ENCODE peak calls at places on chromosomes 13 and 19, in four cellular contexts. Y is WTC11, F is HepG2, G is GM12878. U is an unnamed sample.

GRCh38 chr19:19451429-19452240 is 46.2 kb downstream of the GATAD2A start:
- DNase-seq in Y (no peak), F (no peak), G (peak; percentile 68), U (no peak)

GRCh38 chr19:17716309-17716929 is 2.9 kb upstream of the MAP1S start:
- DNase-seq in Y (no peak), F (peak; percentile 9), G (no peak), U (peak; percentile 8)

GRCh38 chr19:29515706-29516357 is 10.0 kb upstream of the VSTM2B start:
- DNase-seq in Y (no peak), F (no peak), G (no peak), U (no peak)

GRCh38 chr13:99895999-99896695 is 75.4 kb downstream of the ZIC5 start:
- DNase-seq in Y (peak; percentile 52), F (no peak), G (no peak), U (no peak)

GRCh38 chr19:10815007-10815531 is 20.9 kb downstream of the TMED1 start:
- DNase-seq in Y (no peak), F (no peak), G (no peak), U (no peak)

GRCh38 chr13:79309690-79310089 is 96.4 kb downstream of the RBM26 start:
- DNase-seq in Y (no peak), F (no peak), G (no peak), U (no peak)

GRCh38 chr13:93344048-93344447 is 117.4 kb downstream of the GPC6 start:
- DNase-seq in Y (no peak), F (peak; percentile 54), G (no peak), U (no peak)

GRCh38 chr13:48477191-48477855 is 55.6 kb downstream of the RCBTB2 start:
- DNase-seq in Y (no peak), F (no peak), G (no peak), U (no peak)

GRCh38 chr13:77384999-77385398 is 58.1 kb upstream of the MYCBP2 start:
- DNase-seq in Y (no peak), F (no peak), G (no peak), U (no peak)

GRCh38 chr13:35349673-35350278 is 126.7 kb downstream of the MAB21L1 start:
- DNase-seq in Y (no peak), F (peak; percentile 92), G (peak; percentile 52), U (no peak)

GRCh38 chr19:29969891-29970290 is 27.9 kb downstream of the URI1 start:
- DNase-seq in Y (no peak), F (no peak), G (no peak), U (no peak)

GRCh38 chr13:34620073-34620858 is 321.8 kb upstream of the NBEA start:
- DNase-seq in Y (no peak), F (no peak), G (no peak), U (no peak)

GRCh38 chr19:33207040-33207620 is 13.0 kb downstream of the LRP3 start:
- DNase-seq in Y (no peak), F (no peak), G (no peak), U (no peak)

GRCh38 chr13:112943309-112944125 is 25.5 kb upstream of the MCF2L start:
- DNase-seq in Y (peak; percentile 65), F (no peak), G (no peak), U (no peak)

GRCh38 chr13:33281951-33282595 is 3.5 kb downstream of the STARD13 start:
- DNase-seq in Y (no peak), F (no peak), G (no peak), U (no peak)

GRCh38 chr19:58056861-58057260 is 2.2 kb upstream of the ZNF135 start:
- DNase-seq in Y (no peak), F (no peak), G (no peak), U (no peak)

GRCh38 chr19:40246292-40247073 is 20.0 kb upstream of the CCNP start:
- DNase-seq in Y (no peak), F (no peak), G (no peak), U (no peak)

DNA sequence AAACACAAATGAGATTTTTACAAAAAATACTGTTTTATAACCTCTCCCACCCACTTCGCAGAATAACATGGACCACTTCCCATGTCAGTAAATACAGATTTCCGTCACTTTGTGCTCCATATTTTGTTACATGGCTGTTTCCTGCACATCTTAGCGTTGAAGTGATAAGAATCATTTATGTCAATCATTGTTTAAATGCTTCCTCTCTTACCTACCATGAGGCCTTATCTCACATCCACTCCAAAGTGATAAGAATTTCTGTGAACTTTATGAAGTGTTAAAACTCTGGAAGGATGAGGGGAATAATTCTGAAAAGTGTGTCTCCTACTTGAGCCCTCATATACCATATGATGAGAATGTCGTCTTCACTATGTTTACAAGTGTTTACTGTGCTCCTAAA is 36.6 kb upstream of the IL17D start:
- DNase-seq in Y (no peak), F (no peak), G (no peak), U (no peak)
- TF ChIP-seq CBFB in Y (no peak), F (no peak), G (no peak), U (no peak)

GRCh38 chr19:44574201-44574950 is 39.0 kb upstream of the IGSF23 start:
- DNase-seq in Y (no peak), F (no peak), G (no peak), U (no peak)

GRCh38 chr19:44575116-44575700 is 38.2 kb upstream of the IGSF23 start:
- DNase-seq in Y (no peak), F (no peak), G (no peak), U (no peak)

GRCh38 chr19:44577566-44577874 is 35.8 kb upstream of the IGSF23 start:
- DNase-seq in Y (no peak), F (no peak), G (no peak), U (no peak)

GRCh38 chr19:44579663-44580365 is 33.5 kb upstream of the IGSF23 start:
- DNase-seq in Y (no peak), F (no peak), G (no peak), U (no peak)

GRCh38 chr19:44576843-44577565 is 36.4 kb upstream of the IGSF23 start:
- DNase-seq in Y (peak; percentile 64), F (peak; percentile 65), G (no peak), U (peak; percentile 66)
- TF ChIP-seq CBFB in Y (no peak), F (no peak), G (no peak), U (no peak)

GRCh38 chr19:53947624-53948023 is 15.1 kb upstream of the CACNG8 start:
- DNase-seq in Y (no peak), F (peak; percentile 21), G (no peak), U (peak; percentile 48)
- TF ChIP-seq CBFB in Y (no peak), F (no peak), G (no peak), U (no peak)

GRCh38 chr19:49801966-49802661 is 11.0 kb downstream of the FUZ start:
- DNase-seq in Y (peak; percentile 83), F (no peak), G (no peak), U (peak; percentile 75)
- TF ChIP-seq CBFB in Y (no peak), F (no peak), G (no peak), U (no peak)

DNA sequence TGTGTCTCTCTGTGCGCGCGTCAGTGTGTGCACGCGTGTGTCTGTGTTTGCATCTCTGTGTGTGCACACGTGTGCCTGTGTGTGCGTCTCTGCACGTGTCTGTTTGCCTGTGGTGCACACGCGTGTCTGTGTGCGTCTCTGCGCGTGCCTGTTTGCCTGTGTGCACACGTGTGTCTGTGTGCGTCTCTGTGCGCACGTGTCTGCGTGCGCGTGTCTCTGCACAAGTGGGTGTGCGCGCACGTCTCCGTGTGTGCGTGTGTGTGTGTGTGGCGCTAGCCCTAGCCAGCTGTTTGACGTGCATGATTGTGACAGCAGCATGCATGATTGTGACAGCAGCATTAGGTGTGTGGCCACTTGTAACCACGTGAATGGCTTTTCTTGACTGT is 31.1 kb downstream of the ZNF146 start:
- DNase-seq in Y (no peak), F (no peak), G (no peak), U (no peak)
- TF ChIP-seq CBFB in Y (no peak), F (no peak), G (no peak), U (no peak)

GRCh38 chr19:15671237-15671636 is 1.6 kb upstream of the CYP4F12 start:
- DNase-seq in Y (no peak), F (no peak), G (no peak), U (no peak)

GRCh38 chr19:15675560-15675959 is 2.7 kb downstream of the CYP4F12 start:
- DNase-seq in Y (no peak), F (no peak), G (no peak), U (no peak)

GRCh38 chr19:15673176-15673654 is 328 bp downstream of the CYP4F12 start:
- DNase-seq in Y (no peak), F (peak; percentile 90), G (no peak), U (no peak)

GRCh38 chr19:15671891-15672579 is 852 bp upstream of the CYP4F12 start:
- DNase-seq in Y (no peak), F (no peak), G (no peak), U (no peak)

DNA sequence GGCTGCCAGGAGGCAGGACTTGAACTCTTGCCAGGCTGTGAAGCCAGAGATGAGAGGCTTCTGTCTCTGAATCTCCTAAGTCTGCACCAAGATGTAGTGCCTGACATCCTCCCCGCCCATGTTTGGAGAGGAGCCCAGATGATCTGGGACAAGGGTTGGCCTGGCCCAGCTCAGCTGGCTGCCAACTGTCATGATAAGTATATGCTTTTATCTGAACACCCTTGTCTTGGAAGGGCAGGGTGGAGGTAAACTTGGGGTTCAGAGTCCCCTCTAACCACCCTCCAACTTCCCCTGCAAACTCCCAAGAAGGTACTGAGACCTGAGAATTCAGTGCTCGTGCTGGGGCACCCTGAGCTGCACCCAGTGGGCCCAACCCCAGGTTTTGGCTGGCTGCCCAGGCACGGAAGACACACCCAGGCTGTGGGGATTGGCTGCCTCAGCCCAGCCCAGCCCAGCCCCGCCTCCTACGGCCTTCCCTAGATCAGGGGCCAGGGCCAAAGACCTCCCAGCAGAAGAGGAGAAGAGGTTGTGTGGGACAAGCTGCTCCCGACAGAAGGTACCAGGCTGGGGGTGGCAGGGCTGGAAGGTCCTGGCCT is at the start of gene CYP4F12:
- DNase-seq in Y (no peak), F (peak; percentile 76), G (no peak), U (peak; percentile 57)
- TF ChIP-seq CBFB in Y (no peak), F (no peak), G (no peak), U (no peak)

DNA sequence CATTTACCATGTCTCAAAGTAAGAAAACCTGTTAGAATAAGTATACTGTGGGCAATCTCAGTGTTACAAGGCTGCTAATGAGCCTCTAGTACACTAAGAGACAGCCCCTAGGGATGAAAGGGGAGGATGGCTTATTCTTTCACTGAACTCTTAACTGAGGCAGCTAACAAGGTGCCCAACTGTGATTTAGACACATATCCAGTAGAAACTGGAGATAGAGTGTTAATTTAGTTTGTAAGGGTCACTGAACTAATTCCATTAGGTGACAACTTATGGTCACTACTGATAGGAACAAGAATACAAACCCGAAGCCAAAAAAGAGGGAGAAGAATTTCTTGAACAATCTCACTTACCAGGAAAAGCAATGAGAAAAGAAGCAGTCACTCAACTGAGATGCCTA is 1010.6 kb downstream of the PCDH9 start:
- DNase-seq in Y (no peak), F (no peak), G (no peak), U (no peak)
- TF ChIP-seq CBFB in Y (no peak), F (no peak), G (no peak), U (no peak)

GRCh38 chr19:42455621-42456081 is 12.9 kb upstream of the CXCL17 start:
- DNase-seq in Y (no peak), F (no peak), G (no peak), U (no peak)

GRCh38 chr19:42461700-42462324 is 19.1 kb upstream of the CXCL17 start:
- DNase-seq in Y (no peak), F (peak; percentile 52), G (no peak), U (no peak)

GRCh38 chr19:42465827-42466280 is 23.1 kb upstream of the CXCL17 start:
- DNase-seq in Y (no peak), F (no peak), G (peak; percentile 66), U (no peak)

DNA sequence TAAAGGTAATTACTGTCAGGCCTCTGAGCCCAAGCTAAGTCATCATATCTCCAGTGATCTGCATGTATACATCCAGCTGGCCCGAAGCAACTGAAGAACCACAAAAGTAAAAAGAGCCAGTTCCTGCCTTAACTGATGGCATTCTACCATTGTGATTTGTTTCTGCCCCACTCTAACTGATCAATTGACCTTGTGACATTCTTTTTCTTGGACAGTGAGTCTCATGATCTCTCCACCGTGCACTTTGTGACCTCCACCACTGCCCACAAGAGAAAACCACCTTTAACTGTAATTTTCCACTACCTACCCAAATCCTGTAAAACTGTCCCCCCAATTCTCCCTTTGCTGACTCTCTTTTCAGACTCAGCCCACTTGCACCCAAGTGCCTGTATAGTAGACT is 17.2 kb upstream of the CXCL17 start:
- DNase-seq in Y (no peak), F (no peak), G (no peak), U (no peak)
- TF ChIP-seq CBFB in Y (no peak), F (no peak), G (no peak), U (no peak)

U was measured in K562.